ENCODE peak calls at places on chromosomes 3 and 15, in eight cellular contexts. P, B, X, Y, F, G, W and H are unnamed samples.

GRCh38 chr3:74599564-74599963 is 14.9 kb downstream of the CNTN3 start:
- DNase-seq in P (no peak), B (peak; percentile 16), X (no peak), Y (no peak), F (no peak), G (no peak), W (no peak), H (no peak)

GRCh38 chr3:101262393-101263240 is 57.8 kb downstream of the IMPG2 start:
- DNase-seq in P (no peak), B (no peak), X (no peak), Y (peak; percentile 66), F (no peak), G (peak; percentile 73), W (no peak), H (no peak)

GRCh38 chr15:63973212-63974009 is 72.9 kb downstream of the DAPK2 start:
- DNase-seq in P (no peak), B (peak; percentile 38), X (no peak), Y (no peak), F (no peak), G (no peak), W (no peak), H (no peak)

GRCh38 chr3:61875073-61875472 is 313.7 kb downstream of the PTPRG start:
- DNase-seq in P (no peak), B (no peak), X (no peak), Y (no peak), F (no peak), G (no peak), W (no peak), H (no peak)

GRCh38 chr3:152050782-152051405 is 177.5 kb downstream of the SUCNR1 start:
- DNase-seq in P (no peak), B (no peak), X (no peak), Y (no peak), F (no peak), G (no peak), W (no peak), H (no peak)

GRCh38 chr3:45890405-45890804 is 4.1 kb downstream of the CCR9 start:
- DNase-seq in P (no peak), B (no peak), X (peak; percentile 11), Y (no peak), F (no peak), G (no peak), W (no peak), H (peak; percentile 20)

GRCh38 chr3:72446406-72447058 is 401.7 kb downstream of the SHQ1 start:
- DNase-seq in P (no peak), B (no peak), X (no peak), Y (no peak), F (peak; percentile 9), G (peak; percentile 52), W (no peak), H (no peak)

GRCh38 chr3:124075758-124076157 is 83.8 kb upstream of the ROPN1 start:
- DNase-seq in P (no peak), B (no peak), X (no peak), Y (no peak), F (no peak), G (no peak), W (peak; percentile 35), H (peak; percentile 33)

GRCh38 chr15:71448688-71449114 is 333.4 kb downstream of the THSD4 start:
- DNase-seq in P (no peak), B (peak; percentile 43), X (no peak), Y (peak; percentile 26), F (peak; percentile 4), G (peak; percentile 72), W (no peak), H (peak; percentile 61)

GRCh38 chr3:123586966-123587365 is 2.1 kb upstream of the HACD2 start:
- DNase-seq in P (no peak), B (no peak), X (no peak), Y (no peak), F (no peak), G (no peak), W (no peak), H (no peak)

GRCh38 chr15:101146118-101146702 is 105.6 kb downstream of the CHSY1 start:
- DNase-seq in P (no peak), B (no peak), X (no peak), Y (no peak), F (no peak), G (no peak), W (no peak), H (no peak)

GRCh38 chr3:182959474-182960350 is 20.6 kb downstream of the DCUN1D1 start:
- DNase-seq in P (no peak), B (no peak), X (no peak), Y (no peak), F (no peak), G (peak; percentile 29), W (no peak), H (no peak)

GRCh38 chr3:197899833-197900478 is 50.0 kb upstream of the RPL35A start:
- DNase-seq in P (no peak), B (no peak), X (no peak), Y (no peak), F (no peak), G (no peak), W (no peak), H (no peak)

GRCh38 chr3:121274411-121274810 is 271.4 kb downstream of the POLQ start:
- DNase-seq in P (no peak), B (no peak), X (no peak), Y (no peak), F (no peak), G (no peak), W (no peak), H (no peak)

GRCh38 chr15:63232400-63232799 is 43.0 kb downstream of the RAB8B start:
- DNase-seq in P (no peak), B (no peak), X (peak; percentile 16), Y (no peak), F (no peak), G (no peak), W (no peak), H (no peak)

GRCh38 chr3:46889381-46890110 is 12.0 kb downstream of the PTH1R start:
- DNase-seq in P (no peak), B (no peak), X (no peak), Y (no peak), F (no peak), G (no peak), W (peak; percentile 82), H (no peak)

GRCh38 chr3:50316657-50317242 is 5.8 kb downstream of the HYAL2 start:
- DNase-seq in P (no peak), B (no peak), X (no peak), Y (no peak), F (no peak), G (no peak), W (peak; percentile 62), H (no peak)

GRCh38 chr3:127206611-127207516 is 13.9 kb downstream of the PRR23E start:
- DNase-seq in P (no peak), B (no peak), X (no peak), Y (no peak), F (no peak), G (no peak), W (no peak), H (no peak)

GRCh38 chr3:98188553-98188952 is 22.1 kb downstream of the OR5H15 start:
- DNase-seq in P (no peak), B (no peak), X (no peak), Y (no peak), F (no peak), G (peak; percentile 32), W (no peak), H (no peak)

GRCh38 chr3:23981136-23981535 is 36.0 kb downstream of the NR1D2 start:
- DNase-seq in P (no peak), B (no peak), X (no peak), Y (no peak), F (no peak), G (no peak), W (peak; percentile 61), H (no peak)

GRCh38 chr3:129597792-129598381 is 8.6 kb downstream of the PLXND1 start:
- DNase-seq in P (no peak), B (no peak), X (no peak), Y (no peak), F (no peak), G (no peak), W (peak; percentile 65), H (no peak)

GRCh38 chr15:78671626-78672211 is 30.7 kb upstream of the CHRNB4 start:
- DNase-seq in P (no peak), B (no peak), X (no peak), Y (no peak), F (peak; percentile 48), G (no peak), W (peak; percentile 47), H (no peak)

GRCh38 chr15:100672959-100673358 is 70.6 kb downstream of the ASB7 start:
- DNase-seq in P (no peak), B (no peak), X (no peak), Y (no peak), F (no peak), G (no peak), W (no peak), H (no peak)

GRCh38 chr3:46966811-46967210 is 9.7 kb downstream of the CCDC12 start:
- DNase-seq in P (no peak), B (no peak), X (no peak), Y (no peak), F (no peak), G (no peak), W (no peak), H (no peak)

GRCh38 chr3:117788086-117788485 is 1078.5 kb downstream of the TUSC7 start:
- DNase-seq in P (no peak), B (peak; percentile 56), X (no peak), Y (no peak), F (peak; percentile 52), G (no peak), W (peak; percentile 47), H (peak; percentile 58)

GRCh38 chr3:143763568-143764162 is 84.6 kb downstream of the SLC9A9 start:
- DNase-seq in P (no peak), B (no peak), X (no peak), Y (peak; percentile 35), F (no peak), G (peak; percentile 65), W (no peak), H (no peak)

GRCh38 chr3:108006077-108006675 is 84.7 kb downstream of the CD47 start:
- DNase-seq in P (no peak), B (no peak), X (no peak), Y (no peak), F (no peak), G (no peak), W (peak; percentile 80), H (no peak)

GRCh38 chr15:91468861-91469260 is 368.8 kb downstream of the SV2B start:
- DNase-seq in P (no peak), B (no peak), X (no peak), Y (no peak), F (no peak), G (no peak), W (no peak), H (no peak)

GRCh38 chr15:31108836-31109235 is 7.3 kb upstream of the TRPM1 start:
- DNase-seq in P (no peak), B (no peak), X (no peak), Y (no peak), F (no peak), G (no peak), W (no peak), H (no peak)

GRCh38 chr3:174101244-174101643 is 703.7 kb downstream of the NLGN1 start:
- DNase-seq in P (no peak), B (no peak), X (no peak), Y (no peak), F (no peak), G (no peak), W (no peak), H (no peak)

GRCh38 chr15:25787855-25788521 is 75.1 kb downstream of the ATP10A start:
- DNase-seq in P (no peak), B (peak; percentile 60), X (no peak), Y (no peak), F (no peak), G (no peak), W (peak; percentile 73), H (no peak)

GRCh38 chr3:128495435-128495970 is 2.5 kb upstream of the GATA2 start:
- DNase-seq in P (no peak), B (no peak), X (no peak), Y (no peak), F (no peak), G (no peak), W (peak; percentile 55), H (no peak)

GRCh38 chr3:21273256-21273999 is 477.6 kb downstream of the ZNF385D start:
- DNase-seq in P (no peak), B (peak; percentile 36), X (no peak), Y (no peak), F (no peak), G (no peak), W (no peak), H (no peak)

GRCh38 chr3:190432216-190432615 is 17.5 kb downstream of the TMEM207 start:
- DNase-seq in P (no peak), B (no peak), X (no peak), Y (no peak), F (no peak), G (no peak), W (no peak), H (no peak)